ENCODE peak calls at places on chromosomes 1 and 21, in five cellular contexts. D is NCI-H2171; O is fibroblast of lung; N is stimulated activated CD4-positive, alpha-beta T cell treated with anti-CD3 and anti-CD28 coated beads, Interleukin-1b, Interleukin-23, amount 100 ng/mL, for 4 hours; X is pons. I is an unnamed sample.

GRCh38 chr1:55071477-55071876 is 32.1 kb downstream of the PCSK9 start:
- DNase-seq in D (peak; percentile 37), O (peak; percentile 47), N (no peak), X (peak; percentile 35), I (peak; percentile 70)

GRCh38 chr1:95369985-95370670 is 136.1 kb downstream of the RWDD3 start:
- DNase-seq in D (no peak), O (no peak), N (no peak), X (no peak), I (no peak)

GRCh38 chr21:32359719-32360260 is 33.0 kb downstream of the URB1 start:
- DNase-seq in D (no peak), O (no peak), N (no peak), X (no peak), I (no peak)

GRCh38 chr1:85027242-85027983 is 20.9 kb downstream of the MCOLN3 start:
- DNase-seq in D (no peak), O (peak; percentile 10), N (no peak), X (peak; percentile 52), I (no peak)

GRCh38 chr21:21001591-21002100 is 3.4 kb downstream of the NCAM2 start:
- DNase-seq in D (no peak), O (no peak), N (no peak), X (peak; percentile 64), I (no peak)

GRCh38 chr1:21706151-21706835 is 37.1 kb upstream of the RAP1GAP start:
- DNase-seq in D (peak; percentile 81), O (peak; percentile 20), N (no peak), X (peak; percentile 74), I (peak; percentile 19)

GRCh38 chr1:34970829-34971228 is 14.3 kb downstream of the TMEM35B start:
- DNase-seq in D (no peak), O (no peak), N (no peak), X (no peak), I (no peak)

GRCh38 chr1:193754732-193755427 is 568.5 kb upstream of the B3GALT2 start:
- DNase-seq in D (no peak), O (peak; percentile 2), N (no peak), X (no peak), I (peak; percentile 7)

GRCh38 chr1:6918286-6918907 is 133.1 kb downstream of the CAMTA1 start:
- DNase-seq in D (no peak), O (peak; percentile 74), N (no peak), X (no peak), I (no peak)

GRCh38 chr1:182604128-182604834 is at the start of gene RGS16:
- DNase-seq in D (peak; percentile 94), O (peak; percentile 78), N (peak; percentile 91), X (peak; percentile 82), I (no peak)

GRCh38 chr21:45512626-45513002 is 29.6 kb downstream of the SLC19A1 start:
- DNase-seq in D (no peak), O (no peak), N (no peak), X (no peak), I (no peak)

GRCh38 chr1:39531526-39531925 is 40.1 kb downstream of the BMP8A start:
- DNase-seq in D (no peak), O (no peak), N (no peak), X (no peak), I (no peak)

GRCh38 chr1:21939650-21940374 is 2.7 kb upstream of the HSPG2 start:
- DNase-seq in D (no peak), O (peak; percentile 99), N (no peak), X (peak; percentile 81), I (peak; percentile 72)

GRCh38 chr1:73593379-73593778 is 604.6 kb downstream of the LRRIQ3 start:
- DNase-seq in D (no peak), O (peak; percentile 79), N (no peak), X (no peak), I (peak; percentile 92)

GRCh38 chr1:226939439-226940028 is 560 bp upstream of the COQ8A start:
- DNase-seq in D (peak; percentile 76), O (no peak), N (peak; percentile 37), X (no peak), I (peak; percentile 37)

GRCh38 chr1:23930861-23931471 is 17.8 kb upstream of the CNR2 start:
- DNase-seq in D (no peak), O (peak; percentile 69), N (no peak), X (no peak), I (no peak)

GRCh38 chr1:198922638-198923430 is 284.0 kb downstream of the PTPRC start:
- DNase-seq in D (no peak), O (peak; percentile 58), N (no peak), X (peak; percentile 69), I (no peak)

GRCh38 chr21:34819357-34819999 is 150.7 kb downstream of the CLIC6 start:
- DNase-seq in D (no peak), O (no peak), N (no peak), X (no peak), I (no peak)

GRCh38 chr1:164613176-164613575 is 54.2 kb downstream of the PBX1 start:
- DNase-seq in D (no peak), O (peak; percentile 66), N (no peak), X (no peak), I (no peak)

GRCh38 chr1:34406377-34406776 is 229.7 kb downstream of the C1orf94 start:
- DNase-seq in D (no peak), O (no peak), N (no peak), X (no peak), I (no peak)

GRCh38 chr1:46084553-46085448 is 47.6 kb downstream of the PIK3R3 start:
- DNase-seq in D (no peak), O (peak; percentile 55), N (no peak), X (no peak), I (no peak)

GRCh38 chr21:29271927-29272333 is 26.8 kb upstream of the BACH1 start:
- DNase-seq in D (no peak), O (no peak), N (no peak), X (no peak), I (no peak)

GRCh38 chr1:200856716-200857352 is 15.9 kb upstream of the GPR25 start:
- DNase-seq in D (no peak), O (peak; percentile 50), N (no peak), X (no peak), I (no peak)

GRCh38 chr1:216144661-216145450 is 278.4 kb downstream of the USH2A start:
- DNase-seq in D (no peak), O (no peak), N (no peak), X (no peak), I (no peak)

GRCh38 chr1:228989992-228990827 is 254.9 kb downstream of the RHOU start:
- DNase-seq in D (peak; percentile 79), O (no peak), N (no peak), X (peak; percentile 89), I (peak; percentile 35)

GRCh38 chr1:112704908-112705627 is 1.9 kb downstream of the RHOC start:
- DNase-seq in D (peak; percentile 66), O (peak; percentile 96), N (no peak), X (no peak), I (peak; percentile 96)

GRCh38 chr1:219330669-219331068 is 157.0 kb downstream of the LYPLAL1 start:
- DNase-seq in D (no peak), O (no peak), N (no peak), X (no peak), I (no peak)

GRCh38 chr1:94496076-94496755 is 45.3 kb downstream of the F3 start:
- DNase-seq in D (no peak), O (no peak), N (no peak), X (no peak), I (no peak)

GRCh38 chr1:240888039-240888786 is 276.3 kb upstream of the GREM2 start:
- DNase-seq in D (no peak), O (peak; percentile 3), N (no peak), X (peak; percentile 19), I (peak; percentile 30)

GRCh38 chr1:207088161-207088560 is 499 bp upstream of the C4BPB start:
- DNase-seq in D (no peak), O (peak; percentile 70), N (no peak), X (no peak), I (no peak)

GRCh38 chr1:117710710-117711109 is 104.9 kb downstream of the TENT5C start:
- DNase-seq in D (no peak), O (no peak), N (no peak), X (no peak), I (no peak)

GRCh38 chr1:63004868-63005267 is 220.9 kb downstream of the ATG4C start:
- DNase-seq in D (no peak), O (peak; percentile 7), N (no peak), X (peak; percentile 59), I (peak; percentile 53)

GRCh38 chr21:35048706-35049617 is at the start of gene RUNX1:
- DNase-seq in D (no peak), O (peak; percentile 96), N (peak; percentile 58), X (peak; percentile 87), I (peak; percentile 96)

GRCh38 chr1:161068306-161069200 is 1.1 kb downstream of the ARHGAP30 start:
- DNase-seq in D (no peak), O (no peak), N (peak; percentile 60), X (peak; percentile 73), I (no peak)

GRCh38 chr1:248618878-248619277 is 16.0 kb downstream of the OR2T11 start:
- DNase-seq in D (peak; percentile 42), O (no peak), N (peak; percentile 28), X (peak; percentile 59), I (peak; percentile 21)

GRCh38 chr1:84756455-84757082 is 66.3 kb upstream of the SSX2IP start:
- DNase-seq in D (no peak), O (peak; percentile 17), N (no peak), X (no peak), I (no peak)

GRCh38 chr1:223233410-223234163 is 90.5 kb upstream of the TLR5 start:
- DNase-seq in D (no peak), O (peak; percentile 96), N (no peak), X (no peak), I (peak; percentile 81)

GRCh38 chr1:37631039-37631428 is 3.7 kb downstream of the RSPO1 start:
- DNase-seq in D (no peak), O (no peak), N (no peak), X (no peak), I (no peak)